ENCODE peak calls at places on chromosome 5, in ten cellular contexts. U is Calu3; V is midbrain; Z is Caki2; J is mucosa of descending colon; L is cardiac muscle cell; O is heart left ventricle; Q is activated T-cell treated with anti-CD3 and anti-CD28 coated beads, Interleukin-2, amount 50 U/mL, for 48 hours; R is ovary; Y is WTC11. A is an unnamed sample.
A peak's percentile ranks its signal among the peaks of the same experiment; 100 is the strongest.

GRCh38 chr5:33272288-33272687 is 168.5 kb upstream of the TARS1 start:
- DNase-seq in U (no peak), V (no peak), Z (peak; percentile 60), J (no peak), L (peak; percentile 88), O (no peak), Q (no peak), R (no peak), Y (no peak), A (peak; percentile 96)

GRCh38 chr5:153742071-153742470 is 251.6 kb downstream of the GRIA1 start:
- DNase-seq in U (no peak), V (no peak), Z (no peak), J (no peak), L (no peak), O (no peak), Q (no peak), R (no peak), Y (no peak), A (no peak)

GRCh38 chr5:125719681-125720676 is 703.2 kb upstream of the GRAMD2B start:
- DNase-seq in U (no peak), V (peak; percentile 43), Z (no peak), J (no peak), L (no peak), O (no peak), Q (no peak), R (no peak), Y (no peak), A (no peak)

GRCh38 chr5:160438316-160439204 is 16.9 kb downstream of the PTTG1 start:
- DNase-seq in U (peak; percentile 74), V (peak; percentile 76), Z (peak; percentile 84), J (no peak), L (peak; percentile 81), O (no peak), Q (peak; percentile 73), R (peak; percentile 27), Y (peak; percentile 43), A (peak; percentile 62)

GRCh38 chr5:85614482-85614881 is 1003.3 kb upstream of the COX7C start:
- DNase-seq in U (no peak), V (no peak), Z (peak; percentile 1), J (no peak), L (no peak), O (no peak), Q (no peak), R (no peak), Y (no peak), A (peak; percentile 21)

GRCh38 chr5:171906171-171906570 is 100.3 kb downstream of the FBXW11 start:
- DNase-seq in U (no peak), V (no peak), Z (no peak), J (no peak), L (no peak), O (no peak), Q (no peak), R (no peak), Y (no peak), A (no peak)

GRCh38 chr5:11075010-11075860 is 314.2 kb upstream of the DAP start:
- DNase-seq in U (no peak), V (peak; percentile 58), Z (no peak), J (no peak), L (no peak), O (no peak), Q (no peak), R (no peak), Y (peak; percentile 39), A (no peak)

GRCh38 chr5:5644249-5644648 is 221.8 kb downstream of the ICE1 start:
- DNase-seq in U (no peak), V (no peak), Z (no peak), J (no peak), L (no peak), O (no peak), Q (no peak), R (no peak), Y (no peak), A (no peak)

GRCh38 chr5:122315511-122315910 is 3.5 kb downstream of the SNCAIP start:
- DNase-seq in U (no peak), V (no peak), Z (no peak), J (no peak), L (no peak), O (no peak), Q (no peak), R (no peak), Y (no peak), A (peak; percentile 61)

GRCh38 chr5:171574374-171574773 is 154.9 kb downstream of the FGF18 start:
- DNase-seq in U (no peak), V (no peak), Z (no peak), J (no peak), L (no peak), O (no peak), Q (no peak), R (no peak), Y (no peak), A (no peak)

GRCh38 chr5:150289551-150290390 is at the start of gene CAMK2A:
- DNase-seq in U (peak; percentile 23), V (peak; percentile 46), Z (no peak), J (no peak), L (no peak), O (no peak), Q (no peak), R (no peak), Y (peak; percentile 75), A (no peak)

GRCh38 chr5:144114571-144114970 is 55.9 kb downstream of the YIPF5 start:
- DNase-seq in U (no peak), V (no peak), Z (no peak), J (no peak), L (no peak), O (no peak), Q (no peak), R (no peak), Y (no peak), A (no peak)

GRCh38 chr5:170246471-170246870 is 13.7 kb downstream of the C5orf58 start:
- DNase-seq in U (no peak), V (no peak), Z (no peak), J (no peak), L (no peak), O (no peak), Q (no peak), R (no peak), Y (no peak), A (no peak)

GRCh38 chr5:176700239-176700847 is 53.1 kb downstream of the TSPAN17 start:
- DNase-seq in U (peak; percentile 29), V (no peak), Z (no peak), J (no peak), L (peak; percentile 12), O (peak; percentile 49), Q (peak; percentile 25), R (no peak), Y (peak; percentile 70), A (no peak)

GRCh38 chr5:65062684-65063083 is 294.0 kb downstream of the CWC27 start:
- DNase-seq in U (no peak), V (no peak), Z (peak; percentile 27), J (no peak), L (peak; percentile 96), O (no peak), Q (no peak), R (peak; percentile 62), Y (no peak), A (peak; percentile 81)

GRCh38 chr5:181028032-181028819 is 11.8 kb upstream of the BTNL9 start:
- DNase-seq in U (peak; percentile 51), V (no peak), Z (peak; percentile 60), J (no peak), L (no peak), O (no peak), Q (no peak), R (no peak), Y (peak; percentile 74), A (peak; percentile 11)

GRCh38 chr5:102421647-102422046 is 77.2 kb downstream of the SLCO6A1 start:
- DNase-seq in U (peak; percentile 68), V (no peak), Z (peak; percentile 1), J (no peak), L (no peak), O (no peak), Q (no peak), R (no peak), Y (no peak), A (peak; percentile 32)

GRCh38 chr5:72604111-72604792 is 97.0 kb upstream of the ZNF366 start:
- DNase-seq in U (no peak), V (no peak), Z (no peak), J (no peak), L (peak; percentile 47), O (no peak), Q (no peak), R (no peak), Y (no peak), A (no peak)

GRCh38 chr5:34022131-34022705 is 14.4 kb upstream of the AMACR start:
- DNase-seq in U (no peak), V (no peak), Z (no peak), J (no peak), L (peak; percentile 44), O (no peak), Q (peak; percentile 59), R (no peak), Y (no peak), A (peak; percentile 77)

GRCh38 chr5:77400645-77401044 is 91.5 kb downstream of the WDR41 start:
- DNase-seq in U (no peak), V (no peak), Z (no peak), J (no peak), L (no peak), O (no peak), Q (no peak), R (no peak), Y (no peak), A (no peak)

GRCh38 chr5:141677415-141677814 is 4.6 kb downstream of the ARAP3 start:
- DNase-seq in U (no peak), V (no peak), Z (no peak), J (no peak), L (no peak), O (no peak), Q (peak; percentile 31), R (no peak), Y (peak; percentile 67), A (no peak)

GRCh38 chr5:6504677-6505414 is 56.2 kb downstream of the UBE2QL1 start:
- DNase-seq in U (no peak), V (no peak), Z (no peak), J (no peak), L (no peak), O (no peak), Q (no peak), R (no peak), Y (no peak), A (peak; percentile 85)

GRCh38 chr5:66741394-66741793 is 145.2 kb downstream of the MAST4 start:
- DNase-seq in U (no peak), V (no peak), Z (no peak), J (no peak), L (no peak), O (no peak), Q (no peak), R (no peak), Y (no peak), A (no peak)

GRCh38 chr5:42992035-42992570 is 48.0 kb downstream of the ANXA2R start:
- DNase-seq in U (peak; percentile 71), V (peak; percentile 17), Z (no peak), J (peak; percentile 92), L (peak; percentile 94), O (peak; percentile 90), Q (peak; percentile 84), R (peak; percentile 69), Y (peak; percentile 69), A (no peak)

A was measured in HT1080.